ENCODE peak calls at places on chromosomes 11 and 22, in six cellular contexts. L is naive thymus-derived CD8-positive, alpha-beta T cell; A is GM23248; G is GM23338; B is AG08395; P is posterior vena cava. R is an unnamed sample.

GRCh38 chr11:113906038-113906437 is 1.4 kb downstream of the HTR3B start:
- DNase-seq in L (no peak), A (peak), G (peak), B (no peak), P (no peak), R (no peak)

GRCh38 chr11:108221981-108222685 is at the start of gene NPAT:
- DNase-seq in L (no peak), A (no peak), G (no peak), B (peak), P (peak), R (no peak)

GRCh38 chr11:47443028-47443700 is 5.8 kb downstream of the RAPSN start:
- DNase-seq in L (no peak), A (no peak), G (peak), B (no peak), P (no peak), R (peak)

GRCh38 chr11:8359521-8359920 is 95.8 kb upstream of the LMO1 start:
- DNase-seq in L (no peak), A (no peak), G (no peak), B (no peak), P (peak), R (no peak)

GRCh38 chr11:17369685-17370243 is 18.2 kb downstream of the NCR3LG1 start:
- DNase-seq in L (no peak), A (no peak), G (no peak), B (no peak), P (no peak), R (no peak)

GRCh38 chr22:47175761-47176359 is 413.4 kb downstream of the TBC1D22A start:
- DNase-seq in L (no peak), A (no peak), G (no peak), B (no peak), P (peak), R (no peak)

GRCh38 chr22:42972592-42973535 is 42.1 kb downstream of the PACSIN2 start:
- DNase-seq in L (no peak), A (no peak), G (no peak), B (no peak), P (no peak), R (no peak)

GRCh38 chr11:17736921-17737817 is 2.6 kb downstream of the KCNC1 start:
- DNase-seq in L (no peak), A (no peak), G (no peak), B (no peak), P (peak), R (no peak)

GRCh38 chr11:69588270-69588669 is 52.7 kb upstream of the CCND1 start:
- DNase-seq in L (no peak), A (peak), G (peak), B (peak), P (no peak), R (no peak)

GRCh38 chr22:39356464-39356863 is 6.7 kb downstream of the SYNGR1 start:
- DNase-seq in L (no peak), A (no peak), G (no peak), B (no peak), P (no peak), R (no peak)

GRCh38 chr11:16776716-16777115 is 38.3 kb downstream of the C11orf58 start:
- DNase-seq in L (no peak), A (peak), G (no peak), B (peak), P (peak), R (no peak)

GRCh38 chr11:114787126-114787525 is 108.8 kb downstream of the NXPE2 start:
- DNase-seq in L (no peak), A (no peak), G (no peak), B (no peak), P (no peak), R (no peak)

GRCh38 chr11:67646535-67647336 is 3.8 kb downstream of the ACY3 start:
- DNase-seq in L (peak), A (no peak), G (no peak), B (no peak), P (no peak), R (peak)